ENCODE peak calls at places on chromosome 22, in four cellular contexts. One of them, this sample, is unnamed.

GRCh38 chr22:25110846-25111578 is 88.6 kb upstream of the CRYBB3 start:
- DNase-seq in AG09319: peak; percentile 12
- DNase-seq in upper lobe of right lung: peak; percentile 84
- DNase-seq in lower leg skin: peak; percentile 51
- DNase-seq in this sample: peak; percentile 91

GRCh38 chr22:41043727-41044126 is 48.7 kb upstream of the EP300 start:
- DNase-seq in AG09319: no peak
- DNase-seq in upper lobe of right lung: no peak
- DNase-seq in lower leg skin: no peak
- DNase-seq in this sample: no peak

GRCh38 chr22:40485813-40486610 is 115.6 kb downstream of the SGSM3 start:
- DNase-seq in AG09319: no peak
- DNase-seq in upper lobe of right lung: no peak
- DNase-seq in lower leg skin: peak; percentile 39
- DNase-seq in this sample: no peak

GRCh38 chr22:50148991-50149721 is 21.4 kb upstream of the PANX2 start:
- DNase-seq in AG09319: no peak
- DNase-seq in upper lobe of right lung: peak; percentile 88
- DNase-seq in lower leg skin: no peak
- DNase-seq in this sample: no peak

GRCh38 chr22:50049299-50050195 is 8.6 kb downstream of the TTLL8 start:
- DNase-seq in AG09319: no peak
- DNase-seq in upper lobe of right lung: no peak
- DNase-seq in lower leg skin: no peak
- DNase-seq in this sample: no peak

GRCh38 chr22:36386900-36387663 is 685 bp downstream of the MYH9 start:
- DNase-seq in AG09319: no peak
- DNase-seq in upper lobe of right lung: peak; percentile 93
- DNase-seq in lower leg skin: peak; percentile 58
- DNase-seq in this sample: no peak

GRCh38 chr22:41925783-41926460 is 684 bp downstream of the TNFRSF13C start:
- DNase-seq in AG09319: no peak
- DNase-seq in upper lobe of right lung: peak; percentile 81
- DNase-seq in lower leg skin: no peak
- DNase-seq in this sample: peak; percentile 90

GRCh38 chr22:43213066-43213465 is 26.1 kb upstream of the TTLL12 start:
- DNase-seq in AG09319: no peak
- DNase-seq in upper lobe of right lung: no peak
- DNase-seq in lower leg skin: no peak
- DNase-seq in this sample: no peak

GRCh38 chr22:36409911-36410756 is 22.4 kb upstream of the MYH9 start:
- DNase-seq in AG09319: no peak
- DNase-seq in upper lobe of right lung: peak; percentile 96
- DNase-seq in lower leg skin: peak; percentile 85
- DNase-seq in this sample: no peak

GRCh38 chr22:25176175-25176574 is 23.5 kb upstream of the CRYBB3 start:
- DNase-seq in AG09319: no peak
- DNase-seq in upper lobe of right lung: peak; percentile 15
- DNase-seq in lower leg skin: no peak
- DNase-seq in this sample: no peak

GRCh38 chr22:42340695-42341383 is 70.4 kb upstream of the TCF20 start:
- DNase-seq in AG09319: no peak
- DNase-seq in upper lobe of right lung: no peak
- DNase-seq in lower leg skin: no peak
- DNase-seq in this sample: no peak

GRCh38 chr22:49712195-49712791 is 115.4 kb downstream of the BRD1 start:
- DNase-seq in AG09319: no peak
- DNase-seq in upper lobe of right lung: peak; percentile 26
- DNase-seq in lower leg skin: no peak
- DNase-seq in this sample: no peak

GRCh38 chr22:38882480-38882879 is 10.5 kb upstream of the CBX6 start:
- DNase-seq in AG09319: no peak
- DNase-seq in upper lobe of right lung: no peak
- DNase-seq in lower leg skin: no peak
- DNase-seq in this sample: no peak

GRCh38 chr22:38881997-38882396 is 10.0 kb upstream of the CBX6 start:
- DNase-seq in AG09319: no peak
- DNase-seq in upper lobe of right lung: no peak
- DNase-seq in lower leg skin: no peak
- DNase-seq in this sample: no peak

GRCh38 chr22:38879961-38880360 is 7.9 kb upstream of the CBX6 start:
- DNase-seq in AG09319: no peak
- DNase-seq in upper lobe of right lung: no peak
- DNase-seq in lower leg skin: no peak
- DNase-seq in this sample: no peak

GRCh38 chr22:38882972-38883622 is 11.1 kb upstream of the CBX6 start:
- DNase-seq in AG09319: no peak
- DNase-seq in upper lobe of right lung: peak; percentile 46
- DNase-seq in lower leg skin: no peak
- DNase-seq in this sample: no peak

DNA sequence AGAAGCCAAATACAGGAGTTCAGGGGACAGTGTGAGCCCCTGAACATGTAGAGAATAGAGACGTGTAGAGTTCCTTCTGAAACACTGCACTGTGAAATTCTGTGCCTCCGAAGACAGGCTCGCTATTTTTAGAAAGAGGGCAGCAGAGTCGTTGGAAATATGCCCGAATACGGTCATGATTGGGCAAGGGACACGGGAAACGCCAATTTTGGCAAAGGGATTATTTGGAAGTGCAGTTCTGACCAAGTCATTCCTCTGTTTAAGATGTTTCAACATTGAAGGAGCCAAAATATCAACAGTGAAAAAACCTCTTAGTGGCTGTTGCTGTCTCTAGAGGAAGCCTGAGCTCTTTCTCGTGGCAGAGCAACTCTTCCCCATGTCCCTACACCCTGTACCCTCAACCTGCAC is 9.5 kb upstream of the CBX6 start:
- DNase-seq in AG09319: peak; percentile 80
- DNase-seq in upper lobe of right lung: no peak
- DNase-seq in lower leg skin: peak; percentile 74
- DNase-seq in this sample: no peak
- TF ChIP-seq CTCF in AG09319: peak; percentile 17
- TF ChIP-seq CTCF in upper lobe of right lung: no peak
- TF ChIP-seq CTCF in lower leg skin: no peak
- TF ChIP-seq CTCF in this sample: peak; percentile 23

GRCh38 chr22:37696657-37697539 is at the start of gene TRIOBP:
- DNase-seq in AG09319: peak; percentile 79
- DNase-seq in upper lobe of right lung: peak; percentile 97
- DNase-seq in lower leg skin: peak; percentile 94
- DNase-seq in this sample: peak; percentile 95
- TF ChIP-seq CTCF in AG09319: peak; percentile 50
- TF ChIP-seq CTCF in upper lobe of right lung: peak; percentile 54
- TF ChIP-seq CTCF in lower leg skin: no peak
- TF ChIP-seq CTCF in this sample: peak; percentile 32

GRCh38 chr22:37501610-37502341 is 15.6 kb upstream of the MFNG start:
- DNase-seq in AG09319: peak; percentile 49
- DNase-seq in upper lobe of right lung: peak; percentile 82
- DNase-seq in lower leg skin: no peak
- DNase-seq in this sample: no peak
- TF ChIP-seq CTCF in AG09319: no peak
- TF ChIP-seq CTCF in upper lobe of right lung: no peak
- TF ChIP-seq CTCF in lower leg skin: no peak
- TF ChIP-seq CTCF in this sample: no peak

GRCh38 chr22:33126881-33127280 is 68.7 kb upstream of the SYN3 start:
- DNase-seq in AG09319: no peak
- DNase-seq in upper lobe of right lung: no peak
- DNase-seq in lower leg skin: no peak
- DNase-seq in this sample: no peak
- TF ChIP-seq CTCF in AG09319: peak; percentile 14
- TF ChIP-seq CTCF in upper lobe of right lung: no peak
- TF ChIP-seq CTCF in lower leg skin: no peak
- TF ChIP-seq CTCF in this sample: no peak

DNA sequence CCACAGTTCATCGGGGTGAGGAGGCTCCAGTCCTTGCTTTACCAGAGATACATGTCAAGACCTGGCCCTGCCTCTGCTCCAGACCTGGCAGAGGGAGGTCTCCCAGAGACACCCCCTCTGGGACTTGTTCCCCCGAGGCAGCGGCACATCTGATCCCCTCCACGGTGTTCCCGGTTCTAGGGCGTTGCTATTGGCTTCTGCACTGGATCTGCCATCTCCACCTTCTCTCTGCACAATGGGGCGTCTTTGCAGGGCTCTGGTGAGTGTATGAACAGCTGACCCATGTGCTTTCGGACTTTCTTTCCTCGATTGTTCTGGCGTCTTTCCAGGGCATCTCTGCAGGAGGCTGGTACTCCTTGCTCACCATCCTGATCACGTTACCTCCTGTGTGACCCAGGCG is 930.4 kb downstream of the TBC1D22A start:
- DNase-seq in AG09319: no peak
- DNase-seq in upper lobe of right lung: no peak
- DNase-seq in lower leg skin: no peak
- DNase-seq in this sample: peak; percentile 73
- TF ChIP-seq CTCF in AG09319: no peak
- TF ChIP-seq CTCF in upper lobe of right lung: no peak
- TF ChIP-seq CTCF in lower leg skin: no peak
- TF ChIP-seq CTCF in this sample: no peak

This sample was measured in osteocyte.